ENCODE peak calls at places on chromosomes 6 and 20, in six cellular contexts. C is tibial nerve, X is ovary, P is IMR-90, O is prostate gland, H is HCT116. E is an unnamed sample.
A peak's percentile ranks its signal among the peaks of the same experiment; 100 is the strongest.

GRCh38 chr6:33869826-33870423 is 66.1 kb upstream of the MLN start:
- DNase-seq in C (no peak), X (no peak), P (no peak), O (no peak), H (no peak), E (no peak)

GRCh38 chr6:72466471-72466870 is 155.4 kb upstream of the KCNQ5 start:
- DNase-seq in C (no peak), X (no peak), P (no peak), O (no peak), H (no peak), E (no peak)

GRCh38 chr6:31737315-31738047 is 1.2 kb upstream of the CLIC1 start:
- DNase-seq in C (no peak), X (no peak), P (no peak), O (no peak), H (no peak), E (no peak)

GRCh38 chr6:32183483-32184083 is 470 bp downstream of the AGER start:
- DNase-seq in C (no peak), X (no peak), P (no peak), O (no peak), H (no peak), E (peak; percentile 44)

GRCh38 chr6:33082702-33083101 is 6.9 kb downstream of the HLA-DPB1 start:
- DNase-seq in C (peak; percentile 55), X (no peak), P (peak; percentile 13), O (no peak), H (peak; percentile 24), E (no peak)

GRCh38 chr6:120279706-120280105 is 930.1 kb upstream of the MAN1A1 start:
- DNase-seq in C (no peak), X (no peak), P (no peak), O (no peak), H (no peak), E (no peak)

GRCh38 chr20:15012551-15012950 is 675.1 kb upstream of the FLRT3 start:
- DNase-seq in C (no peak), X (no peak), P (no peak), O (no peak), H (no peak), E (no peak)

GRCh38 chr6:35044145-35044745 is 96.9 kb downstream of the TCP11 start:
- DNase-seq in C (no peak), X (no peak), P (no peak), O (peak; percentile 39), H (no peak), E (no peak)

GRCh38 chr20:49851234-49851755 is 38.7 kb downstream of the SLC9A8 start:
- DNase-seq in C (no peak), X (no peak), P (no peak), O (no peak), H (no peak), E (no peak)

GRCh38 chr20:49724637-49725606 is 11.2 kb upstream of the B4GALT5 start:
- DNase-seq in C (peak; percentile 55), X (peak; percentile 62), P (peak; percentile 34), O (no peak), H (no peak), E (no peak)

GRCh38 chr6:155103816-155104366 is 108.8 kb downstream of the TIAM2 start:
- DNase-seq in C (no peak), X (no peak), P (no peak), O (no peak), H (no peak), E (no peak)

GRCh38 chr20:5549200-5549599 is 201.0 kb upstream of the SHLD1 start:
- DNase-seq in C (no peak), X (no peak), P (peak; percentile 19), O (no peak), H (no peak), E (no peak)

GRCh38 chr20:5544175-5544574 is 206.0 kb upstream of the SHLD1 start:
- DNase-seq in C (no peak), X (no peak), P (no peak), O (no peak), H (no peak), E (no peak)

GRCh38 chr20:5544702-5545101 is 205.5 kb upstream of the SHLD1 start:
- DNase-seq in C (no peak), X (no peak), P (no peak), O (no peak), H (no peak), E (no peak)

GRCh38 chr20:5548112-5548511 is 202.1 kb upstream of the SHLD1 start:
- DNase-seq in C (no peak), X (no peak), P (no peak), O (no peak), H (no peak), E (no peak)

DNA sequence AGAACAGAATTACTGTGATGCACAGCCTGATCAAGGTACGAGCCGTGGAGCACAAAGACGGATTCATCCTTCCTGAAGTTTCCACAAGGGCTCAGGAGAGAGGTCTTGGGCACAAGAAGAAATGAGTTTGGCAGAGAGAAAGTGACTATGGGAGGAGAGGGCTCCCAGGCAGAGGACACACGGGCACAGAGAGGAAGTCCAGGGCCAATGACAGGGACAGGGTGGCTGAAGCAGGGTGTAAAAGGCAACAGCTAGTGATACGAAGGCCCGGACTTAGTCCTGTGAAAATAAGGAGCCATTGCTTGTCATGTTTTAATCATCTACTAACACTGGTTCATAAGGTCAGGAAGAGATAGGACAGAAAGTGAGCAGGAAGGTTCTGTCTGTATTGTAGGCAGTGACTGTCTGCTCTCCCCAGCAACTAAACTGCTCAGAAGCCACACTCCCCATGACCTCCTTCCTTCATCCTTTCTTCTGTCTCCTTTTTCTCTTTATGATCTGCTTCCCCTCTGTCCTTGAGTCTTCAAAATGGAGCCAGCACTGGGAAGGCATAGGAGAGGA is 204.7 kb upstream of the SHLD1 start:
- DNase-seq in C (no peak), X (no peak), P (no peak), O (no peak), H (no peak), E (no peak)
- TF ChIP-seq POLR2A in C (no peak), X (no peak), P (no peak), O (no peak), H (no peak), E (no peak)

GRCh38 chr6:36769161-36769675 is 70.0 kb downstream of the CPNE5 start:
- DNase-seq in C (no peak), X (no peak), P (peak; percentile 28), O (no peak), H (no peak), E (no peak)
- H3K27ac ChIP-seq in C (no peak overlapping the region), X (no peak overlapping the region), P (no peak overlapping the region), O (no peak overlapping the region), H (no peak overlapping the region), E (peak overlapping the region; percentile 38)

GRCh38 chr20:46343358-46344357 is 35.4 kb upstream of the CDH22 start:
- DNase-seq in C (no peak), X (no peak), P (no peak), O (no peak), H (no peak), E (no peak)

GRCh38 chr20:46346770-46347169 is 38.5 kb upstream of the CDH22 start:
- DNase-seq in C (no peak), X (no peak), P (no peak), O (no peak), H (no peak), E (no peak)

GRCh38 chr20:46342451-46343357 is 34.4 kb upstream of the CDH22 start:
- DNase-seq in C (no peak), X (no peak), P (no peak), O (no peak), H (no peak), E (no peak)

GRCh38 chr20:46342045-46342378 is 33.7 kb upstream of the CDH22 start:
- DNase-seq in C (no peak), X (no peak), P (no peak), O (no peak), H (no peak), E (no peak)

DNA sequence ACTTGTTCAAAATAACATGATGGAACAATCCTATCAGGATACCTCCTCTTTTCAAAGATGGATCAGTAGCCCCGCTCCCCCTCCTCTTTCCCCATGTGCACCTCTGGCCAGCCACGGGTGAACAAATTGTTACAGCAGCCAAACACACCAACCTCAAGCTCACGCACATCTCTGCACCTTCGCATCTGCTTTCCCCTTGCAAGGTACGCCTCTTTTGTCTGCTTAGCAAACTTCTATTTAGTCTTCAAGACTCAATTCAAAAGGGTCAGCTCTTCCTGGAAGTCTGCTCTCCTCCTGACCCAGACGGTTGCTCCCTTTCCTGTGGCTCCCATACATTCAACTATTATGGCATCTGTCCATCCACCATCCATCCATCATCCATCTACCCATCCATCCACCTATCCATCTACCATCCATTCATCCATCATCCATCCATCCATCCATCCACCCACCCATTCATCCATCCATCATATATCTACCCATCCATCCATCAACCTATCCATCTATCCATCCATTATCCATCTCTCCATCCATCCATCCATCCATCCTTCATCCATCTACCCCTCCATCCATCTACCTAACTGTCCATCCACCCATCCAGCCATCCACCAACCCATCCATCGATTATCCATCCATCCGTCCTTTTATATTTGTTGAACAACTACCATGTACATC is 36.3 kb upstream of the CDH22 start:
- DNase-seq in C (no peak), X (no peak), P (no peak), O (no peak), H (no peak), E (no peak)
- H3K4me1 ChIP-seq in C (no peaks in the 10 kb centered on the region), X (peaks cover 1% of the 10 kb centered on the region), P (no peaks in the 10 kb centered on the region), O (no peaks in the 10 kb centered on the region), H (no peaks in the 10 kb centered on the region), E (peaks cover 11% of the 10 kb centered on the region)

GRCh38 chr6:23013776-23014175 is 444.4 kb downstream of the HDGFL1 start:
- DNase-seq in C (no peak), X (no peak), P (peak; percentile 80), O (no peak), H (no peak), E (no peak)
- TF ChIP-seq POLR2A in C (no peak), X (no peak), P (no peak), O (no peak), H (no peak), E (no peak)

GRCh38 chr6:15088904-15089568 is 156.8 kb upstream of the JARID2 start:
- DNase-seq in C (no peak), X (no peak), P (no peak), O (no peak), H (no peak), E (no peak)

GRCh38 chr6:15090145-15090579 is 155.7 kb upstream of the JARID2 start:
- DNase-seq in C (no peak), X (peak; percentile 17), P (no peak), O (peak; percentile 35), H (no peak), E (no peak)

GRCh38 chr6:15086273-15087158 is 159.4 kb upstream of the JARID2 start:
- DNase-seq in C (no peak), X (no peak), P (no peak), O (no peak), H (no peak), E (no peak)

GRCh38 chr6:15089569-15090144 is 156.2 kb upstream of the JARID2 start:
- DNase-seq in C (no peak), X (no peak), P (no peak), O (peak; percentile 80), H (no peak), E (no peak)

DNA sequence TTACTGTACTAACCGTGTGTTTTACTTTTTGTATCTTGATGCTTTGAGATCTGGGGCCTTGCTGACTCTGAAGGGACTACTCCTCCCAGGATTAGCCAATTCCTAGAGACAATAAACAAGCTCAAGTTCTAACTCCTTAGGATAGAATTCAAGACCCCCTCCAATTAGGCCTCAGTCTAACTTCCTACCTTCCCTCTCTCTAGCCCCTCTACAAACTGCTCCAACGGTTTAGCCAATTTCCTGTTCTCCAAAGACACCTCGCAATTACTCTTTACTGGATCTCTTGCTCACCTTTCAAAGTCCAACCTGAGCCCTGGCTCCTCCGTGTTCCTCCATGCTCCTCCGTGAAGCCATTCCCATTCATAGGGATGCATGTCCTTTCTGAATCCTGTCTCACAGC is 158.6 kb upstream of the JARID2 start:
- DNase-seq in C (no peak), X (no peak), P (no peak), O (no peak), H (no peak), E (peak; percentile 58)
- H3K27ac ChIP-seq in C (no peak overlapping the region), X (no peak overlapping the region), P (no peak overlapping the region), O (no peak overlapping the region), H (no peak overlapping the region), E (peak overlapping the region; percentile 68)

GRCh38 chr20:45339799-45340198 is 8.4 kb downstream of the SDC4 start:
- DNase-seq in C (no peak), X (no peak), P (no peak), O (no peak), H (no peak), E (peak; percentile 47)
- H3K4me1 ChIP-seq in C (no peaks in the 10 kb centered on the region), X (peaks cover 27% of the 10 kb centered on the region), P (peaks cover 68% of the 10 kb centered on the region), O (peaks cover 26% of the 10 kb centered on the region), H (peaks cover 95% of the 10 kb centered on the region), E (peaks cover 89% of the 10 kb centered on the region)